ENCODE peak calls at places on chromosome 7, in eight cellular contexts. F is astrocyte of the cerebellum, K is body of pancreas, D is psoas muscle, R is T-helper 1 cell, U is fibroblast of mammary gland, A is GM04504, S is heart left ventricle. Q is an unnamed sample.
A peak's percentile ranks its signal among the peaks of the same experiment; 100 is the strongest.

GRCh38 chr7:8536431-8536830 is 103.0 kb downstream of the NXPH1 start:
- DNase-seq in S (no peak), A (no peak), R (no peak), K (no peak), U (no peak), F (no peak), D (no peak), Q (no peak)

GRCh38 chr7:102284891-102285540 is 1.7 kb upstream of the SH2B2 start:
- DNase-seq in R (no peak), K (peak; percentile 31), A (no peak), S (peak; percentile 80), U (no peak), F (no peak), D (peak; percentile 76), Q (peak; percentile 61)

GRCh38 chr7:88101769-88102168 is 118.1 kb downstream of the SRI start:
- DNase-seq in U (no peak), F (no peak), R (no peak), S (no peak), K (no peak), A (no peak), D (no peak), Q (no peak)

GRCh38 chr7:55336540-55336939 is 28.6 kb upstream of the LANCL2 start:
- DNase-seq in F (no peak), D (no peak), S (no peak), A (no peak), U (no peak), R (no peak), K (no peak), Q (no peak)

GRCh38 chr7:54915870-54916598 is 102.8 kb upstream of the EGFR start:
- DNase-seq in D (no peak), K (peak; percentile 21), F (no peak), S (no peak), U (no peak), A (no peak), R (no peak), Q (no peak)

GRCh38 chr7:106064836-106065559 is 47.1 kb downstream of the SYPL1 start:
- DNase-seq in D (peak; percentile 94), F (peak; percentile 87), A (peak; percentile 92), K (peak; percentile 79), S (peak; percentile 90), U (peak; percentile 97), R (no peak), Q (peak; percentile 4)

GRCh38 chr7:30206466-30206865 is 71.7 kb downstream of the MTURN start:
- DNase-seq in S (no peak), U (peak; percentile 19), F (peak; percentile 18), K (no peak), D (no peak), R (no peak), A (peak; percentile 14), Q (no peak)

GRCh38 chr7:16914771-16915170 is 33.0 kb upstream of the AGR3 start:
- DNase-seq in D (no peak), S (no peak), U (peak; percentile 71), A (no peak), F (no peak), K (no peak), R (no peak), Q (no peak)

GRCh38 chr7:27606270-27607209 is 56.1 kb downstream of the HIBADH start:
- DNase-seq in S (no peak), A (peak; percentile 22), D (no peak), K (no peak), F (peak; percentile 47), U (peak; percentile 66), R (no peak), Q (no peak)